ENCODE peak calls at places on chromosomes 6 and 20, in five cellular contexts. W, C, M, N and Q are unnamed samples. For H3K4me1, the result is how much of the 10 kb centered on the place peaks cover.

GRCh38 chr6:35028781-35029180 is 112.4 kb downstream of the TCP11 start:
- DNase-seq in N (no peak), W (no peak), M (no peak), C (no peak), Q (no peak)

GRCh38 chr6:112216699-112217551 is 37.4 kb downstream of the LAMA4 start:
- DNase-seq in C (peak), W (no peak), N (no peak), M (peak), Q (peak)

GRCh38 chr6:91149914-91150674 is 563.2 kb upstream of the MAP3K7 start:
- DNase-seq in M (no peak), N (no peak), W (no peak), C (peak), Q (no peak)

GRCh38 chr6:17865798-17866725 is 121.4 kb downstream of the KIF13A start:
- DNase-seq in M (peak), N (peak), C (peak), W (peak), Q (peak)

GRCh38 chr6:148800535-148800934 is 53.7 kb downstream of the UST start:
- DNase-seq in C (peak), M (peak), W (no peak), N (no peak), Q (no peak)

GRCh38 chr20:18263723-18264122 is 24.6 kb upstream of the ZNF133 start:
- DNase-seq in M (no peak), W (no peak), C (peak), N (peak), Q (peak)

GRCh38 chr6:86619428-86619827 is 317.9 kb upstream of the HTR1E start:
- DNase-seq in M (no peak), C (no peak), W (no peak), N (no peak), Q (no peak)

GRCh38 chr6:161024364-161024920 is 32.9 kb downstream of the MAP3K4 start:
- DNase-seq in N (no peak), M (no peak), W (no peak), C (no peak), Q (no peak)

GRCh38 chr20:14986026-14986655 is 648.7 kb upstream of the FLRT3 start:
- DNase-seq in M (no peak), N (peak), C (peak), W (peak), Q (no peak)

GRCh38 chr6:155439376-155439775 is 16.3 kb downstream of the NOX3 start:
- DNase-seq in C (no peak), M (no peak), N (no peak), W (no peak), Q (no peak)

GRCh38 chr6:112990971-112991370 is 643.8 kb downstream of the RFPL4B start:
- DNase-seq in C (peak), N (no peak), M (peak), W (no peak), Q (no peak)

GRCh38 chr20:19993937-19994667 is 23.1 kb upstream of the NAA20 start:
- DNase-seq in C (peak), M (peak), N (no peak), W (peak), Q (no peak)

GRCh38 chr20:63114006-63114692 is 101.8 kb downstream of the YTHDF1 start:
- DNase-seq in W (peak), C (no peak), N (no peak), M (no peak), Q (peak)

GRCh38 chr6:37819802-37820712 is 530 bp downstream of the ZFAND3 start:
- DNase-seq in C (peak), M (peak), W (peak), N (peak), Q (peak)

GRCh38 chr6:41489284-41489851 is 56.8 kb upstream of the FOXP4 start:
- DNase-seq in C (peak), N (no peak), W (no peak), M (peak), Q (no peak)

GRCh38 chr20:51434026-51434425 is 108.5 kb downstream of the NFATC2 start:
- DNase-seq in N (no peak), C (no peak), M (no peak), W (no peak), Q (no peak)

GRCh38 chr20:51437182-51437923 is 105.2 kb downstream of the NFATC2 start:
- DNase-seq in W (no peak), M (no peak), N (no peak), C (no peak), Q (no peak)

GRCh38 chr20:51432251-51432784 is 110.2 kb downstream of the NFATC2 start:
- DNase-seq in M (no peak), W (no peak), N (no peak), C (no peak), Q (no peak)

GRCh38 chr20:51432875-51433274 is 109.6 kb downstream of the NFATC2 start:
- DNase-seq in N (no peak), W (no peak), M (no peak), C (no peak), Q (no peak)

DNA sequence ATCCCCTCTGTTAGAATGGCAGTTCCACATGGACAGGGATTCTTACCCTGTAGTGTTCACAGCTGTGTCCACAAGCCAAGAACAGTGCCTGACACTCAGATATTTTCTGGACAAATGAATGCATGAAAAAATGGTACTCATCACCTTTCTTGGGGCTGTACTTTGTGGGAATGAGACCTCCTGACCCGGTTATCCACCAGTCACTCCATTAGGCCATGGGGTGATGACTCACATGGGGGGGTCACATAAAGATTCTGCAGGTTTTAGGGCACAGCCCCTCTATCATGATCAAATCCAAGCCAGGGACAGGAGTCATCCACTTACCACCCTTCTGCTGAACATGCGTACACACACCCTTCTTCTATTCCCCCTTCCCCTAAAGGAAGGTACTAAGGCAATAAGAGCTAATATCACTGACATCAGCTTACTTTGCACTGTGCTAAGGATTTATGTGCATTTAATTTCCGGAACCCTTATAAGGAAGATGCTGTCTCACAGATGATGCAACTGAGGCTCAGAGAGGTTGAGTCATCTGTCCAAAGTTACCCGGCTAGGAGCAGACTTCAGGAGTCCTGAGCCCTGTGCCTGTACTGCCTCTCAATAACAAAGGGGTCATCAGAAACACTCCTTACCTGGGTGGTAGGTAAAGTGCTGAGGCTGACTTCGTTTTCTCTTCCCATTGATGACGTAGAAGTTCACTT is 107.8 kb downstream of the NFATC2 start:
- DNase-seq in N (no peak), M (peak), C (peak), W (no peak), Q (peak)
- H3K4me1 ChIP-seq in N (under half), M (under half), C (under half), W (under half), Q (under half)

DNA sequence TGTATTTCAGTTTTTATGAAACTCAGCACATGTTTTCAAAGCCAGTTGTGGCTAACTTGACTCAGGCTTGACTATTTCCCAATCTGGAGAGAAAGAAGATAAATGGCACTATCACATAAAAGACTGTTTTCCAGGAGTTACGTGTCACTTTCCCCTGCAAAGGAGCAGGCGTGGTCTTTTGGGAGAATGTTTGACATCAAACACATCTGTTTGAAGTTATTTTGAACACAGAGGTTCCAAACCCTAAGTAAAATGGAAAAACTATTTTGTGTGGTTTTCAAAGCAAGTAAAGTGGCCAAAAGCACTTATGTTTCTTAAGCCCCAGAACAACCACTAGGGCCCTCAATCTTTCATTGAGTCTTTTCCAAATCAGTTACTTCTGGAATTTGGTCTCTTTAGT is 89.7 kb downstream of the FOXF2 start:
- DNase-seq in N (no peak), W (no peak), C (peak), M (peak), Q (no peak)
- TF ChIP-seq CTCF in N (no peak), W (no peak), C (peak), M (peak), Q (peak)

GRCh38 chr6:130203370-130203769 is 19.4 kb downstream of the SAMD3 start:
- DNase-seq in C (no peak), N (no peak), W (no peak), M (no peak), Q (no peak)

GRCh38 chr6:130207979-130208649 is 14.6 kb downstream of the SAMD3 start:
- DNase-seq in C (no peak), N (no peak), W (no peak), M (no peak), Q (no peak)

GRCh38 chr6:130202782-130203181 is 20.0 kb downstream of the SAMD3 start:
- DNase-seq in N (no peak), C (no peak), W (no peak), M (no peak), Q (no peak)

GRCh38 chr6:130206474-130206873 is 16.3 kb downstream of the SAMD3 start:
- DNase-seq in C (no peak), M (no peak), W (no peak), N (no peak), Q (no peak)

GRCh38 chr6:130204322-130204721 is 18.4 kb downstream of the SAMD3 start:
- DNase-seq in M (no peak), W (no peak), N (no peak), C (no peak), Q (no peak)
- H3K4me3 ChIP-seq in M (no peak), W (no peak), N (no peak), C (no peak), Q (no peak)

DNA sequence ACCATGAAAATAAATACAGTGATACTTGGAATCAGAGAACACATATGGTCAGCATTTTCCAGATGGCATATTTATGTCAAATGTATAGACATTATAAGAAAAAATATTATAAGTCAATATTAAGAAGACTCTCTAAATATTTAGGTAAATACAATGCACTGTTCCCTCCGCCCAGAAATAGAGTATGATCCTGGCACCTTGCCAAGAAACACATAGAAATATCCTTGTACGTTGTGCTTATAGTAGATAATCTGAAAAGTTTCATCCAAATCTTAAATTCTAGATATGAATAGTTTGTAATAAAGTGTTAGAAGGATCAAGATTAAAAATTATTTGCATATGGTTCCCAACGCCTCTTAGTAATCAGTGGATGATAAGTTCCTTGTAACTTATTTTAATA is 645.8 kb upstream of the GJE1 start:
- DNase-seq in M (no peak), N (no peak), C (no peak), W (no peak), Q (no peak)
- H3K4me1 ChIP-seq in M (under half), N (under half), C (under half), W (under half), Q (under half)

DNA sequence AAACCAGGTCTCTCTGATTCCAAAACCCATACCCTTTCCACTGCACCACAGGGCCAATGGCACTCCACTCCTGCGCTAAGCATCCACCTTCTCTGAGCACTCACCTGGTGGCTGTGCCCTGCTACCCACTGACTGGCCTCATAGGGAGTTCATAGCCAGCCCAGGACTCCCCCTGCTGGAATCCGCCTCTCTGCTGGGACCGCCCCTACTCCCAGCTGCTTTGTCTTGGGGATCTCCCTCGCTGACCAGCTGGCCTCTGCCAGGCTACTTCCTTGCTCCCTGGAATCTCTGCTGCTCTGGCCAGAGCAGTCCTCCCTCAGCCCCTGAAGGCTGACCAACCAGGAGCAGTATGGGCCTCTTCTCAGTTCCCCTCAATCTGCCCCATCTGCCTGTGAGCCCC is 129.7 kb downstream of the FAXC start:
- DNase-seq in W (no peak), N (no peak), M (no peak), C (no peak), Q (no peak)
- TF ChIP-seq CTCF in W (no peak), N (no peak), M (no peak), C (no peak), Q (no peak)

DNA sequence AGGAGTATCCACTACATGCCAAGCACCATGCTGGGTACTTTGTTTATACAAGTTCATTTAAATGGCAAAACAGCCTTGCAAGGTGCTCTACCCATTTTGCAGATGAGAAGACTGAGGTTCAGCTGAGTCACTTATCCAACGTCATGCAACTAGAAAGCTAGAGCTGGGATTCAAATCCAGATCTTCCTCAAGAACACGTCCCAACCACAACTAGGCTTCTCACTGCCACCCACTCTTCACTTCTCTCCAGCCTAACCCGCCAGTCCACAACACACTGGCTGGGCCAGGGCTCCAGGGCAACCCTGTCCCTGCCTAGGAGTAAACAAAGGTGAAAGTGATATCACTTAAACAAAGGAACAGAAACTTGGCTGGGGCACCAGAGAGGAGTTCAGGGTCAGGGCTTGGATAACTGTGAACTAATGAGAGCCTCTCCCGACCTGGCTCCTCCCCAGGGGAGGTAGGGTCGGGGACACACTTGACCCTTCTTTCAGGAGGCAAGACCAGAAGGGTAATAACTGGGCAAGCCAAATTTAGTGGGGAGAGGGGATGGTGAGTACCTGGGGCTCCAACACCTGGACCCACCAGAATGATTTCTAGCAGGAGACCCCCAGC is 7.9 kb downstream of the SDC4 start:
- DNase-seq in M (no peak), C (no peak), N (no peak), W (peak), Q (no peak)
- H3K4me3 ChIP-seq in M (no peak), C (no peak), N (no peak), W (peak), Q (no peak)

GRCh38 chr20:33601861-33602260 is 60.3 kb upstream of the C20orf144 start:
- DNase-seq in C (peak), N (no peak), M (no peak), W (no peak), Q (no peak)

GRCh38 chr20:33601016-33601415 is 61.1 kb upstream of the C20orf144 start:
- DNase-seq in N (no peak), W (no peak), M (no peak), C (no peak), Q (no peak)

GRCh38 chr20:33604084-33604990 is 57.8 kb upstream of the C20orf144 start:
- DNase-seq in M (no peak), C (no peak), W (no peak), N (no peak), Q (no peak)

GRCh38 chr20:33604991-33605370 is 57.1 kb upstream of the C20orf144 start:
- DNase-seq in C (no peak), M (no peak), N (no peak), W (no peak), Q (no peak)

DNA sequence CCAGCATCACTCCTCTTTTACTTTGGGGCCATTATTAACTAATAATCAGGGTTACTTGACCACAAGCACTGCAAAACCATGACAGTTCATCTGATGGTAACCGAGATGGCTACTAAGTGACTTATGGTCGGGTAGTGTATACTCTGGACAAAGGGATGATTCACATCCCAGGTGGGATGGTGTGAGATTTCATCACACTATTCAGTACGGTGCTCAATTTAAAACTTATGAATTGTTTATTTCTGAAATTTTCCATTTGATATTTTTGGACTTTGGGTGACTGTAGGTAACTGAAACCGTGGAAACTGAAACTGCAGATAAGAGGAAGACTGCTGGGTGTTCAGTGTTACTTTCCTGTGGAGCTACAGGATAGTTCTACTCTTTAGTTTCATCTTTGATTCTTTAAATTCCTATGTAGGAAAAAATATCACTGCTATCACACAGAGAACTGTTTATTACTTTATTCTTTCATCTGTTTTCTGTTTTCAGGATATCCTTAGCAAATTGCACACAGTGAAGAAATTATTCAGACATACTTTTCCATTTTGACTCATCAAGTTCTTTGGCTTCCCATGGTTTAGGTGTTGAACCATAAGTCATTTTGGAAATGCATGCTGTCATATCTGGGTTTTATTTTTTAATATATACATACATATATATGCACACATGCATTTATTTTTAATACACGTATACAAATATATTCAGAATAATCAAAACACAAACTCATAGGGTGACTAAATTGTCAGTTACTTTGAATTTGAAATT is 59.1 kb upstream of the C20orf144 start:
- DNase-seq in C (peak), W (no peak), N (no peak), M (peak), Q (no peak)
- H3K4me1 ChIP-seq in C (under half), W (under half), N (under half), M (under half), Q (under half)